ENCODE peak calls at places on chromosomes 1 and 21, in six cellular contexts. C is T-helper 9 cell, K is HTR-8/SVneo, L is pulmonary artery endothelial cell, T is mucosa of descending colon, R is neural progenitor cell. N is an unnamed sample.

GRCh38 chr1:192869308-192869940 is 60.6 kb downstream of the RGS2 start:
- DNase-seq in L (no peak), C (no peak), R (no peak), K (no peak), T (no peak), N (no peak)

GRCh38 chr21:29104239-29104708 is 26.2 kb upstream of the MAP3K7CL start:
- DNase-seq in K (no peak), C (no peak), L (no peak), T (no peak), R (peak; percentile 82), N (no peak)

GRCh38 chr21:44505673-44506278 is 34.2 kb downstream of the KRTAP10-1 start:
- DNase-seq in T (no peak), K (no peak), L (no peak), R (no peak), C (no peak), N (no peak)

GRCh38 chr21:21236981-21237380 is 238.8 kb downstream of the NCAM2 start:
- DNase-seq in R (no peak), K (no peak), L (no peak), C (no peak), T (no peak), N (no peak)

GRCh38 chr1:204493882-204494280 is 724 bp downstream of the PIK3C2B start:
- DNase-seq in C (peak; percentile 48), T (peak; percentile 93), L (peak; percentile 73), K (no peak), R (peak; percentile 64), N (no peak)

GRCh38 chr1:221856188-221857093 is 114.6 kb upstream of the DUSP10 start:
- DNase-seq in K (no peak), C (no peak), R (no peak), T (no peak), L (no peak), N (peak; percentile 52)

GRCh38 chr1:151478923-151479322 is 19.6 kb upstream of the POGZ start:
- DNase-seq in C (no peak), R (no peak), T (no peak), K (no peak), L (no peak), N (no peak)

GRCh38 chr1:47859092-47859743 is 138.0 kb downstream of the TRABD2B start:
- DNase-seq in L (no peak), C (no peak), K (no peak), R (no peak), T (no peak), N (no peak)

GRCh38 chr1:86825294-86825693 is 88.6 kb downstream of the SELENOF start:
- DNase-seq in K (no peak), C (no peak), T (no peak), L (no peak), R (no peak), N (peak; percentile 49)

GRCh38 chr1:74785944-74786343 is 53.0 kb downstream of the TYW3 start:
- DNase-seq in C (no peak), L (no peak), T (no peak), R (no peak), K (no peak), N (no peak)

GRCh38 chr1:53946252-53947171 is at the start of gene LRRC42:
- DNase-seq in T (no peak), R (peak; percentile 92), L (no peak), C (no peak), K (no peak), N (no peak)

GRCh38 chr1:11478571-11479374 is at the start of gene DISP3:
- DNase-seq in T (peak; percentile 71), R (peak; percentile 96), C (peak; percentile 49), L (no peak), K (peak; percentile 83), N (peak; percentile 25)

GRCh38 chr1:169312084-169312954 is 55.3 kb downstream of the NME7 start:
- DNase-seq in R (no peak), K (peak; percentile 76), T (no peak), L (no peak), C (no peak), N (peak; percentile 90)

GRCh38 chr1:1943834-1944570 is 24.9 kb upstream of the TMEM52 start:
- DNase-seq in C (peak; percentile 55), L (no peak), T (peak; percentile 60), R (peak; percentile 84), K (peak; percentile 51), N (peak; percentile 8)

GRCh38 chr1:107934573-107934972 is 30.4 kb downstream of the VAV3 start:
- DNase-seq in T (no peak), L (no peak), C (no peak), R (no peak), K (no peak), N (no peak)

GRCh38 chr1:36775716-36776115 is 258.6 kb downstream of the GRIK3 start:
- DNase-seq in C (no peak), L (no peak), K (no peak), R (no peak), T (no peak), N (no peak)

GRCh38 chr1:201259476-201260235 is 23.6 kb upstream of the PKP1 start:
- DNase-seq in L (no peak), C (no peak), R (peak; percentile 27), T (no peak), K (no peak), N (no peak)

GRCh38 chr1:16302709-16303627 is 49.3 kb downstream of the FBXO42 start:
- DNase-seq in R (no peak), T (no peak), L (no peak), K (no peak), C (no peak), N (no peak)

GRCh38 chr21:27700974-27701614 is 734.2 kb upstream of the ADAMTS5 start:
- DNase-seq in L (peak; percentile 45), C (peak; percentile 23), T (peak; percentile 62), K (peak; percentile 59), R (peak; percentile 87), N (peak; percentile 93)

GRCh38 chr1:45407888-45408287 is 67.6 kb upstream of the MUTYH start:
- DNase-seq in T (no peak), K (no peak), L (no peak), R (no peak), C (no peak), N (no peak)

GRCh38 chr1:7002728-7003127 is 217.5 kb downstream of the CAMTA1 start:
- DNase-seq in T (no peak), L (no peak), K (no peak), C (no peak), R (peak; percentile 58), N (no peak)

GRCh38 chr1:150309758-150310495 is 11.4 kb upstream of the PRPF3 start:
- DNase-seq in K (no peak), L (no peak), C (no peak), R (no peak), T (no peak), N (no peak)

GRCh38 chr1:37914719-37915483 is 32.0 kb downstream of the INPP5B start:
- DNase-seq in L (no peak), K (no peak), R (no peak), C (no peak), T (no peak), N (no peak)

GRCh38 chr1:203186446-203187305 is at the start of gene CHI3L1:
- DNase-seq in T (no peak), L (no peak), C (no peak), R (no peak), K (no peak), N (no peak)

GRCh38 chr1:62444701-62445100 is 7.9 kb downstream of the USP1 start:
- DNase-seq in C (no peak), R (no peak), L (no peak), K (no peak), T (no peak), N (no peak)

GRCh38 chr1:154155282-154155681 is 409 bp upstream of the NUP210L start:
- DNase-seq in L (peak; percentile 80), C (no peak), K (no peak), T (no peak), R (no peak), N (peak; percentile 63)

GRCh38 chr1:35222322-35223108 is 29.6 kb upstream of the SFPQ start:
- DNase-seq in R (no peak), C (no peak), K (no peak), L (no peak), T (no peak), N (peak; percentile 98)

GRCh38 chr1:52294580-52294979 is 71.4 kb downstream of the CC2D1B start:
- DNase-seq in L (no peak), R (no peak), C (no peak), T (no peak), K (no peak), N (peak; percentile 4)

GRCh38 chr1:219304227-219305226 is 130.8 kb downstream of the LYPLAL1 start:
- DNase-seq in R (no peak), T (no peak), L (peak; percentile 71), C (no peak), K (peak; percentile 65), N (peak; percentile 91)

GRCh38 chr1:59041878-59042277 is 255.0 kb upstream of the FGGY start:
- DNase-seq in K (no peak), L (no peak), T (no peak), R (no peak), C (no peak), N (peak; percentile 66)

GRCh38 chr1:212313616-212314015 is 28.4 kb downstream of the PPP2R5A start:
- DNase-seq in R (no peak), K (no peak), C (no peak), L (no peak), T (no peak), N (peak; percentile 79)

GRCh38 chr1:8660455-8660854 is 157.0 kb downstream of the RERE start:
- DNase-seq in T (no peak), L (peak; percentile 61), K (peak; percentile 36), C (no peak), R (no peak), N (peak; percentile 94)

GRCh38 chr1:24205701-24206464 is 18.8 kb upstream of the IFNLR1 start:
- DNase-seq in T (no peak), R (no peak), C (no peak), L (no peak), K (no peak), N (no peak)

GRCh38 chr1:165383067-165383466 is 26.6 kb upstream of the LMX1A start:
- DNase-seq in R (no peak), T (peak; percentile 56), K (no peak), L (no peak), C (no peak), N (peak; percentile 98)

GRCh38 chr21:26280715-26281310 is 110.2 kb upstream of the APP start:
- DNase-seq in C (no peak), K (no peak), R (peak; percentile 33), T (no peak), L (no peak), N (no peak)

GRCh38 chr1:12518956-12519707 is 98.9 kb downstream of the DHRS3 start:
- DNase-seq in L (no peak), R (peak; percentile 51), K (no peak), C (no peak), T (peak; percentile 74), N (peak; percentile 81)

GRCh38 chr1:166172106-166172505 is 5.3 kb upstream of the FAM78B start:
- DNase-seq in L (no peak), R (no peak), C (no peak), K (no peak), T (no peak), N (peak; percentile 59)

GRCh38 chr1:26126321-26127084 is 14.9 kb downstream of the PDIK1L start:
- DNase-seq in T (no peak), C (peak; percentile 22), L (no peak), K (no peak), R (no peak), N (peak; percentile 43)

N was measured in fibroblast of the aortic adventitia.